ENCODE peak calls at places on chromosomes 11 and 22, in nine cellular contexts. Z is skeletal muscle cell; H is cardiac muscle cell; M is fibroblast of the aortic adventitia; B is AG09309; L is CD4-positive, alpha-beta memory T cell; R is GM23248; C is K562; V is astrocyte. O is an unnamed sample.

GRCh38 chr11:115420524-115420923 is 83.7 kb downstream of the CADM1 start:
- DNase-seq in Z (no peak), H (no peak), M (no peak), B (no peak), L (no peak), R (no peak), C (no peak), V (no peak), O (no peak)

GRCh38 chr22:42347281-42347824 is 76.9 kb upstream of the TCF20 start:
- DNase-seq in Z (no peak), H (peak; percentile 35), M (no peak), B (no peak), L (no peak), R (no peak), C (no peak), V (no peak), O (peak; percentile 64)

GRCh38 chr11:35235944-35236666 is 97.1 kb downstream of the CD44 start:
- DNase-seq in Z (no peak), H (no peak), M (peak; percentile 25), B (no peak), L (peak; percentile 82), R (peak; percentile 49), C (no peak), V (peak; percentile 87), O (peak; percentile 90)

GRCh38 chr11:94623120-94623735 is 56.1 kb downstream of the PIWIL4 start:
- DNase-seq in Z (peak; percentile 43), H (peak; percentile 79), M (peak; percentile 83), B (peak; percentile 57), L (peak; percentile 39), R (peak; percentile 74), C (peak; percentile 66), V (peak; percentile 57), O (peak; percentile 87)

GRCh38 chr11:117039897-117040296 is 58.3 kb downstream of the SIK3 start:
- DNase-seq in Z (no peak), H (no peak), M (no peak), B (no peak), L (no peak), R (peak; percentile 25), C (no peak), V (peak; percentile 42), O (no peak)

GRCh38 chr11:86440305-86440716 is 65.6 kb downstream of the CCDC81 start:
- DNase-seq in Z (peak; percentile 75), H (no peak), M (peak; percentile 97), B (peak; percentile 43), L (no peak), R (peak; percentile 84), C (no peak), V (peak; percentile 85), O (no peak)

GRCh38 chr22:20748820-20749428 is 25.0 kb upstream of the SERPIND1 start:
- DNase-seq in Z (no peak), H (peak; percentile 53), M (peak; percentile 55), B (no peak), L (no peak), R (peak; percentile 5), C (no peak), V (peak; percentile 81), O (no peak)

GRCh38 chr11:2267871-2268825 is 2.2 kb downstream of the ASCL2 start:
- DNase-seq in Z (no peak), H (no peak), M (no peak), B (no peak), L (no peak), R (no peak), C (no peak), V (no peak), O (no peak)

GRCh38 chr11:27085115-27085514 is 44.5 kb downstream of the BBOX1 start:
- DNase-seq in Z (no peak), H (no peak), M (no peak), B (no peak), L (no peak), R (no peak), C (no peak), V (no peak), O (no peak)

GRCh38 chr11:2138436-2139117 is 612 bp downstream of the IGF2 start:
- DNase-seq in Z (no peak), H (no peak), M (no peak), B (no peak), L (no peak), R (peak; percentile 27), C (peak; percentile 42), V (no peak), O (no peak)

GRCh38 chr11:26188559-26188958 is 143.4 kb upstream of the ANO3 start:
- DNase-seq in Z (no peak), H (no peak), M (peak; percentile 18), B (no peak), L (no peak), R (peak; percentile 55), C (no peak), V (no peak), O (no peak)

GRCh38 chr11:63918576-63919171 is 1.7 kb upstream of the RCOR2 start:
- DNase-seq in Z (no peak), H (no peak), M (peak; percentile 39), B (no peak), L (no peak), R (peak; percentile 45), C (no peak), V (no peak), O (no peak)

GRCh38 chr11:122517403-122518379 is 137.8 kb upstream of the UBASH3B start:
- DNase-seq in Z (no peak), H (no peak), M (peak; percentile 46), B (no peak), L (no peak), R (peak; percentile 14), C (no peak), V (no peak), O (no peak)
- H3K4me3 ChIP-seq in Z (no peak overlapping the region), H (no peak overlapping the region), M (no peak overlapping the region), B (no peak overlapping the region), L (no peak overlapping the region), R (no peak overlapping the region), C (no peak overlapping the region), V (no peak overlapping the region), O (no peak overlapping the region)

DNA sequence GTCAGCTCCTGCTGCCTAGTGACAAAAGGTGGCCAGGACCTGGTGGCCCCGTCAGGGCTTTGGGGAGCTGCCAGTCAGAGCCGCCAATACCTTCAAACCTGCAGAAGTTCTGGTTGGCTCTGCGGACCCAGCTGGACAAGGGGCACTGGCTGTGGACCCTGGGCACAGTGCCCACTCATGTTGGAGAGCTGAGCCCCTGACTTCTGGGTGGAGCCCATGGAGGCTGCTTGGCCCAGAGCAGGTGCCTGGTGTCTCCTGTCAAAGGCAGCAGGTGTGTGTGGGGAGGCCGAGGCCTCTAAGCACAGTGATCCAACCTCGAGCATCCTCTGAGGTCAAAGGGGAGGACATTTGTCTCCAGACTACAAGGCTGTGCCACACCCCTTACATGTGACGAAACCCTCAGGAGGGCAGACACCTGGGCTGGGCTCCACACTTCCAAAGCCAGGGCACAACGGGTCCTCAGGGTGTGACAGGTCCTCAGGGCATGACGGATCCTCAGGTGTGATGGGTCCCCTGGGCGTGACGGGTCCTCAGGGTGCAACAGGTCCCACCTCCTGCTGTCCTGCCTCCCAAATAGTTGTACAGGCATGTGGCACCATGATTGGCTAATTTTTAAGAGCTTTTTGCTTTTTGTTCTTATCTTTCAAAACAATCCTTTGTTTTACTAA is 37.0 kb downstream of the MUC2 start:
- DNase-seq in Z (no peak), H (no peak), M (no peak), B (no peak), L (no peak), R (no peak), C (no peak), V (no peak), O (no peak)
- H3K4me3 ChIP-seq in Z (no peak overlapping the region), H (no peak overlapping the region), M (no peak overlapping the region), B (no peak overlapping the region), L (no peak overlapping the region), R (no peak overlapping the region), C (no peak overlapping the region), V (no peak overlapping the region), O (no peak overlapping the region)

GRCh38 chr22:46774456-46775363 is 12.3 kb downstream of the TBC1D22A start:
- DNase-seq in Z (no peak), H (no peak), M (no peak), B (no peak), L (no peak), R (no peak), C (no peak), V (no peak), O (no peak)
- H3K4me3 ChIP-seq in Z (no peak overlapping the region), H (no peak overlapping the region), M (no peak overlapping the region), B (no peak overlapping the region), L (no peak overlapping the region), R (no peak overlapping the region), C (no peak overlapping the region), V (no peak overlapping the region), O (no peak overlapping the region)

DNA sequence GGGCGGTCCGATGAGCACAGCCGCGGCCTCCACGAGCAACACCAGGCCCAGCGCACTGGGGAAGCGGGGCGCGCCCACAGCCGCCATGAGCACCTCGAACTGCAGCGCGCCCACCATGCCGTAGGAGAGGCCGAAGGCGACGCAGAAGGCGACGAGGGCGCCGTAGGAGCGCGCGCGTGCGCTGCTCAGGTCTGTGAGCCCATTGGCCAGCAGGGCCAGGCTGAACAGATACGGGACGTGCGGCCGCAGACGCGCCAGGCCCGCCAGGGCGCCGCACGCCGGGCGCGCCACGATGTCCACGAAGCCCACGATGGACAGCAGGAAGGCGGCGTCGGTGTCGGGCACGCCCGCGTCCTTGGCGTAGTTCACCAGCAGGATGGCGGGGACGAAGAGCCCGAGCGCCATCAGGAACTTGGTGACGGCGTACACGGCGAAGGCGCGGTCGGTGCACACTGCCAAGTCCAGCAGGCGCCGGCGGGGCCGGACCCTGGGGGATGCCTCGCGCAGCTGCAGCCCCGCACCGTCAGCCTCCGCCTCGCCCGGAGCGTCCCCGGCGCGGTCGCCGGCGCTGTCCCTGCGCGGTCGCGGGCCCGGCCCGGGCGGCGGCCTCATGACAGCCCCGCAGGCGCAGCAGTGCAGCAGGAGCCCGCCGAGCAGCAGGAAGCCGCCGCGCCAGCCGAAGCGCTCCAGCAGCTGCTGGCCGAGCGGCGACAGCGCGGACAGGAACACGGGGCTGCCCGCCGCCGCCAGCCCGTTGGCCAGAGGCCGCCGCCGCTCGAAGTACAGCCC is 2.9 kb downstream of the SLC16A8 start:
- DNase-seq in Z (no peak), H (peak; percentile 78), M (peak; percentile 17), B (no peak), L (no peak), R (peak; percentile 67), C (no peak), V (peak; percentile 30), O (no peak)
- H3K4me3 ChIP-seq in Z (peak overlapping the region; percentile 42), H (peak overlapping the region; percentile 15), M (peak overlapping the region; percentile 41), B (no peak overlapping the region), L (no peak overlapping the region), R (peak overlapping the region; percentile 45), C (no peak overlapping the region), V (peak overlapping the region; percentile 33), O (no peak overlapping the region)

GRCh38 chr22:27149886-27150529 is 492.6 kb downstream of the MIAT start:
- DNase-seq in Z (no peak), H (no peak), M (peak; percentile 41), B (peak; percentile 3), L (no peak), R (peak; percentile 75), C (no peak), V (peak; percentile 59), O (no peak)
- H3K4me3 ChIP-seq in Z (no peak overlapping the region), H (no peak overlapping the region), M (no peak overlapping the region), B (no peak overlapping the region), L (no peak overlapping the region), R (peak overlapping the region; percentile 19), C (no peak overlapping the region), V (no peak overlapping the region), O (no peak overlapping the region)

O was measured in Jurkat, Clone E6-1.